ENCODE peak calls at places on chromosomes 7 and 10, in ten cellular contexts. T is breast epithelium, I is suprapubic skin, V is GM23338, Y is HCT116, L is transverse colon, P is spleen, K is prostate gland, O is GM12878, D is K562. J is an unnamed sample. For H3K4me1, the result is how much of the 10 kb centered on the place peaks cover.

GRCh38 chr7:22578048-22578770 is 78.2 kb upstream of the STEAP1B start:
- DNase-seq in K (no peak), T (no peak), D (no peak), O (no peak), L (no peak), I (no peak), P (no peak), Y (no peak), V (no peak), J (no peak)

GRCh38 chr10:74900297-74900696 is 73.9 kb downstream of the KAT6B start:
- DNase-seq in T (no peak), O (peak), Y (no peak), L (peak), P (no peak), K (no peak), D (no peak), V (no peak), I (no peak), J (no peak)

GRCh38 chr7:149456770-149457421 is 4.0 kb downstream of the ZNF777 start:
- DNase-seq in O (no peak), T (no peak), K (no peak), D (no peak), V (no peak), P (no peak), I (no peak), Y (no peak), L (no peak), J (no peak)

GRCh38 chr10:102167861-102168260 is 15.7 kb downstream of the NOLC1 start:
- DNase-seq in L (no peak), T (no peak), K (no peak), P (no peak), D (no peak), O (no peak), Y (no peak), V (no peak), I (no peak), J (no peak)

GRCh38 chr10:62244785-62245595 is 23.7 kb downstream of the RTKN2 start:
- DNase-seq in P (no peak), Y (peak), K (peak), T (no peak), D (peak), O (peak), L (peak), V (peak), I (no peak), J (no peak)

GRCh38 chr7:25857376-25858067 is 294.5 kb upstream of the NFE2L3 start:
- DNase-seq in Y (no peak), P (no peak), O (no peak), T (no peak), K (no peak), V (peak), I (peak), D (peak), L (peak), J (peak)

GRCh38 chr7:1065263-1066260 is 21.2 kb downstream of the GPR146 start:
- DNase-seq in D (peak), I (peak), T (peak), O (no peak), V (peak), L (peak), K (peak), P (peak), Y (no peak), J (peak)

GRCh38 chr10:114868801-114869200 is 47.2 kb downstream of the FHIP2A start:
- DNase-seq in V (no peak), I (no peak), L (no peak), Y (no peak), D (no peak), O (no peak), K (no peak), T (no peak), P (no peak), J (no peak)

GRCh38 chr10:74290703-74291102 is 139.7 kb downstream of the ADK start:
- DNase-seq in L (no peak), P (no peak), T (no peak), V (no peak), I (no peak), D (no peak), O (no peak), Y (no peak), K (no peak), J (no peak)

GRCh38 chr7:117375380-117375779 is 51.9 kb downstream of the ASZ1 start:
- DNase-seq in Y (no peak), D (no peak), L (no peak), O (no peak), T (no peak), K (no peak), P (no peak), I (no peak), V (no peak), J (no peak)

GRCh38 chr7:43394441-43395130 is 188.3 kb upstream of the STK17A start:
- DNase-seq in L (no peak), T (no peak), K (no peak), P (no peak), I (no peak), O (no peak), Y (no peak), V (no peak), D (no peak), J (no peak)

GRCh38 chr7:99539213-99539811 is 12.6 kb downstream of the FAM200A start:
- DNase-seq in V (no peak), L (no peak), Y (no peak), K (no peak), P (no peak), I (no peak), T (no peak), O (no peak), D (peak), J (no peak)
- H3K4me1 ChIP-seq in V (under half), L (under half), Y (under half), K (under half), P (under half), I (under half), T (under half), O (under half), D (under half), J (under half)

GRCh38 chr7:55366461-55367138 is 1.5 kb downstream of the LANCL2 start:
- DNase-seq in V (peak), P (no peak), T (no peak), K (no peak), O (peak), Y (no peak), D (no peak), I (no peak), L (no peak), J (no peak)
- TF ChIP-seq POLR2AphosphoS5 in V (no peak), P (no peak), T (no peak), K (no peak), O (no peak), Y (no peak), D (no peak), I (no peak), L (no peak), J (no peak)

DNA sequence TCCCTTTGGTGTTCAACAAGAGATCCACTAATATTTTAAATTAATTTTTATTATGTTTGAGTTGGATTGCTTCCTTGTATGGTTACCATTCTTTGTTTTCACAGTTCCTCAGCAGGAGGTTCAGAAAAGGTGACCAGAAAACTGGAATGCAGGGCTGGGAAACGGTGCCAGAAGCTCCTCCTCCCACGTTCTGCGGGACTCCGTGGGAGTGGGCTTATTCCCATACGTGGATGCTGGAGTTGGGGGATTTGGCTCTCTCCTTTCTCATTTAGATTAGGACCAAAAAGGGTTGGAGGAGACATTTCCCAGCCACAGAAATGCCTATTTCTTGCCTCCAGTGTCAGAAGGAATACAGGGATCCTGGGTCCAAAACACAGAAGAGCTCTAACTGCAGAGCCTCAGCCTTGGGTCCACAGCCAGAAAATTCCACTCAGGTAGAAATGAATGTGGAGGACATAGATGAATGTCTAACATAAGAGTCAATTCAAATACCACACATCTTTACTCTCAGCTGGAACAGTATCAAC is 56.0 kb downstream of the SORBS1 start:
- DNase-seq in P (no peak), T (no peak), D (no peak), K (no peak), L (no peak), O (no peak), Y (no peak), I (no peak), V (no peak), J (no peak)
- H3K4me1 ChIP-seq in P (under half), T (under half), D (under half), K (under half), L (under half), O (under half), Y (under half), I (under half), V (under half), J (half or more)

GRCh38 chr7:97004237-97004930 is 969 bp upstream of the DLX6 start:
- DNase-seq in D (no peak), O (no peak), T (no peak), P (no peak), V (peak), I (no peak), L (no peak), Y (no peak), K (no peak), J (no peak)

GRCh38 chr7:97005764-97006145 is 402 bp downstream of the DLX6 start:
- DNase-seq in O (no peak), V (no peak), I (no peak), D (no peak), Y (no peak), P (no peak), K (no peak), T (no peak), L (no peak), J (no peak)

GRCh38 chr7:97004931-97005763 is at the start of gene DLX6:
- DNase-seq in I (no peak), Y (no peak), O (no peak), P (no peak), K (no peak), V (peak), D (no peak), L (peak), T (no peak), J (peak)

GRCh38 chr7:97006951-97007861 is 1.9 kb downstream of the DLX6 start:
- DNase-seq in P (no peak), O (no peak), K (no peak), D (no peak), T (no peak), V (peak), I (no peak), Y (no peak), L (no peak), J (no peak)

DNA sequence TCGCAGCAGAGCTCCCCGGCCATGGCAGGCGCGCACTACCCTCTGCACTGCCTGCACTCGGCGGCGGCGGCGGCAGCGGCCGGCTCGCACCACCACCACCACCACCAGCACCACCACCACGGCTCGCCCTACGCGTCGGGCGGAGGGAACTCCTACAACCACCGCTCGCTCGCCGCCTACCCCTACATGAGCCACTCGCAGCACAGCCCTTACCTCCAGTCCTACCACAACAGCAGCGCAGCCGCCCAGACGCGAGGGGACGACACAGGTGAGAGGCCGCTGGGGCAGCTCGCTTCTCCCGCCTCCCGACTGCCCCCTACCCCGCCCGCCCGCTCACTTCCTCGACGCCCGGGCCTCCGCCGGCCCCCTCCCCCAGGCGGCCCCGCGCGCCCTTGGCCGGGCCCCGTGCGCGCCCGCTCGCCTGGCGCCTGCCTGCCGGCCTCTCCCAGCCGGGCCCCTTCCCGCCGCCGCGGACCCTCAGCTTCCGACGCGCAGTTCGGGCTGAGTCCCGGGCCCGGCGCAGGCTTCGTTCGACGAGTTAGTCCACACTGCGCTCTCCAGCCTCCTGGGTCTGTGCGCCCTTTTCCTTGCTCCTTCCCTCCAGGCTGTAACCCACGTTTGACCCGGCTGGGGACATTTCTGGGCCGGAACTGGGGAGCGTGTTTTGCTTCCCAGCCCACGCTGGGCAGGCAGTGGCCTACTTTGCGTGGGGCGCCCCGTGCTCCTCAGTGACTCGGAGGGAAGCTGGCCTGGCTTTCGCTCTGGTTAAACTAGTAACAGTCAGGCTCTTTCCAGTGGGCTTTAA is 995 bp downstream of the DLX6 start:
- DNase-seq in D (no peak), L (no peak), K (peak), V (peak), I (no peak), Y (no peak), O (no peak), T (no peak), P (no peak), J (no peak)
- TF ChIP-seq POLR2AphosphoS5 in D (no peak), L (no peak), K (no peak), V (no peak), I (no peak), Y (no peak), O (no peak), T (no peak), P (no peak), J (no peak)

DNA sequence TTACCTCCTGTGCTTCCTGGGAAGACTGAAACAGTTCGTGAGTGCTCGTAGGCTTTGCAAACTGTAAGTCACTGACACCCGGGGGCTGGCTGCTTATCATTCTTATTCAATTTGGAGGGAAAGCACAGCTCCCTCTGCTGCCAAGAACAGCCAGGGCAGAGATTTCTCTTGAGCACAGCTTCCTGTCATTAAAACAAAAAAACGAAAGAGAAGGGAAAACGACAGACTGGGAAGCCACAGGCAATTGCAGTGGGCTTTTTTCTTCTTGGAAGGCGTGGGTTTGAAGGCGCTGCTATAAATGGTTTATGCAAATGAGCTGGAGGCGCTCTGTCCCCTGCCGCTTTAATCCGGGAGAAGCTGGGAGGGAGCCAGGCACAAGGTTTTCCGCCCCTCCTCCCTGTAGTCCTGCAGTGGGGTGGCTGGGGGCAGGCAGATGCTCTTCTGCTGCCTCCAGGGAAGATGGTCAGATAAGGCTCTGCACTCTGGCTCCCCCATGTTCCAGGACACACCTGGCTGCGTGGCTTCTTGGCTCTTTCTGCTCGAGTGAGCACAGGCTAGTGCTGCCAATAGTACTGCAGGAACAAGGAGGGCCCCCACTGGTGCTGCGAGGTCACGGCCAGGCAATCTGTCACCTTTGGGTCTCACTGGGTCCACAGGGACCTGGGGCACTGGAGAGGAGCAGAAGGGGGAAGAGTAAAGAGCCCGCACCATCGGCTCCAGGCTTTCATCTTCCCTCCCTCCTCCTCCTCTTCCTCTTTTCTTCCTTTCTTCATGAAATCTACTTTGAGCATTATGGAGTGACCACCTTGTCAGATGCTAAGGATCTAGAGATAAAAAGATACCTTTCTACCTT is 49.5 kb downstream of the NEURL1 start:
- DNase-seq in T (no peak), P (peak), L (peak), K (peak), D (peak), V (peak), I (peak), Y (peak), O (peak), J (no peak)
- H3K4me1 ChIP-seq in T (under half), P (under half), L (under half), K (under half), D (under half), V (under half), I (under half), Y (under half), O (under half), J (under half)

GRCh38 chr7:98278936-98279335 is 2.5 kb upstream of the BRI3 start:
- DNase-seq in P (no peak), Y (no peak), D (no peak), K (no peak), O (no peak), T (no peak), L (no peak), I (no peak), V (no peak), J (no peak)

GRCh38 chr7:98278408-98278807 is 3.1 kb upstream of the BRI3 start:
- DNase-seq in I (no peak), P (no peak), K (no peak), T (no peak), V (peak), O (no peak), L (no peak), Y (no peak), D (no peak), J (no peak)

GRCh38 chr7:98280791-98281756 is at the start of gene BRI3:
- DNase-seq in K (peak), Y (peak), L (peak), P (peak), V (peak), I (peak), T (peak), D (peak), O (peak), J (peak)

GRCh38 chr7:98280296-98280695 is 1.2 kb upstream of the BRI3 start:
- DNase-seq in L (no peak), D (no peak), T (no peak), V (no peak), K (no peak), Y (no peak), I (no peak), P (no peak), O (no peak), J (no peak)

DNA sequence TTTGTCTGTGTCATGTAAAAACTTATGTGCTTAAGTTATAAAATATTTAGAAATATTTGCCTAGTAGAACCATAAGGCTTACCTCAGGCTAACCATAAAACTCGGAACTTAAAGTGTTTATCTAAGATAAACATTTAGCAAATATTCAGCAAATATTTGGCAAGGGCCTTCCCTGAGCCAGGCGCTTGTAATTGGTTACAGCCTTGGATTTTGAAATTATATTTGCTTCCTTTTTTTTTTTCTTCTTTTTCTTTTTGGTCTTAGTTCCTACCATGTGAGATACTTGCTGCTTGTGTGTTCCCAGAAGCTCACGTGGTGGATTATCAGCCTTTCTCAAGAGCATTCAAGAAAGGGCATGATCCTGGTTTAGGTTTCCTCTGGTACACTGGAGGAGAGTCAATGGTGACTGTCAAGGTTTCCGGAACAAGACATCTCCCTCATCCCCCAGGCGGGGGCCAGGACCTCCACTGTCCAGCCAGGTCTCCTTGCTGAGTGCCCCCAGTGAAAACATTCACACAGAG is 5.2 kb upstream of the BRI3 start:
- DNase-seq in K (peak), O (no peak), I (no peak), P (no peak), D (no peak), Y (no peak), L (no peak), V (no peak), T (no peak), J (no peak)
- TF ChIP-seq POLR2AphosphoS5 in K (peak), O (no peak), I (no peak), P (no peak), D (no peak), Y (no peak), L (peak), V (no peak), T (no peak), J (peak)